ENCODE peak calls at places on chromosome 15, in seven cellular contexts. K is PC-9; P is effector memory CD4-positive, alpha-beta T cell; C is astrocyte; F is heart right ventricle; Z is colonic mucosa; W is psoas muscle. Y is an unnamed sample.

GRCh38 chr15:90425726-90426346 is 37.8 kb downstream of the IQGAP1 start:
- DNase-seq in K (no peak), P (no peak), C (peak; percentile 23), F (no peak), Z (no peak), W (no peak), Y (no peak)

GRCh38 chr15:92808611-92809063 is 91.5 kb upstream of the CHD2 start:
- DNase-seq in K (peak; percentile 76), P (no peak), C (peak; percentile 72), F (peak; percentile 62), Z (peak; percentile 66), W (peak; percentile 80), Y (no peak)

GRCh38 chr15:31437686-31438085 is 111.1 kb downstream of the KLF13 start:
- DNase-seq in K (no peak), P (peak; percentile 17), C (no peak), F (no peak), Z (no peak), W (no peak), Y (no peak)

GRCh38 chr15:51240066-51240465 is 98.3 kb downstream of the CYP19A1 start:
- DNase-seq in K (no peak), P (no peak), C (no peak), F (no peak), Z (no peak), W (no peak), Y (no peak)

GRCh38 chr15:42413914-42414313 is 54.6 kb downstream of the CAPN3 start:
- DNase-seq in K (no peak), P (no peak), C (peak; percentile 22), F (no peak), Z (no peak), W (no peak), Y (no peak)

GRCh38 chr15:52136471-52136993 is 24.0 kb upstream of the BCL2L10 start:
- DNase-seq in K (no peak), P (no peak), C (no peak), F (no peak), Z (no peak), W (no peak), Y (no peak)

GRCh38 chr15:90161946-90162345 is 39.2 kb upstream of the SEMA4B start:
- DNase-seq in K (no peak), P (no peak), C (no peak), F (no peak), Z (no peak), W (no peak), Y (no peak)

GRCh38 chr15:39918688-39919385 is 1.2 kb downstream of the GPR176 start:
- DNase-seq in K (peak; percentile 51), P (no peak), C (peak; percentile 92), F (no peak), Z (no peak), W (no peak), Y (no peak)

GRCh38 chr15:33084661-33085060 is 109.9 kb downstream of the FMN1 start:
- DNase-seq in K (no peak), P (no peak), C (no peak), F (no peak), Z (no peak), W (no peak), Y (no peak)

GRCh38 chr15:45179221-45179985 is 8.4 kb downstream of the SHF start:
- DNase-seq in K (no peak), P (peak; percentile 25), C (no peak), F (no peak), Z (peak; percentile 74), W (no peak), Y (peak; percentile 42)

GRCh38 chr15:33737687-33738606 is 230.3 kb upstream of the CHRM5 start:
- DNase-seq in K (no peak), P (no peak), C (no peak), F (no peak), Z (peak; percentile 52), W (no peak), Y (peak; percentile 52)

GRCh38 chr15:21260966-21261395 is 179.3 kb downstream of the POTEB3 start:
- DNase-seq in K (peak; percentile 35), P (no peak), C (no peak), F (peak; percentile 14), Z (no peak), W (peak; percentile 48), Y (no peak)

GRCh38 chr15:21267231-21267630 is 173.1 kb downstream of the POTEB3 start:
- DNase-seq in K (peak; percentile 25), P (no peak), C (no peak), F (no peak), Z (no peak), W (no peak), Y (no peak)

GRCh38 chr15:21261396-21261964 is 178.8 kb downstream of the POTEB3 start:
- DNase-seq in K (peak; percentile 28), P (no peak), C (no peak), F (peak; percentile 11), Z (no peak), W (peak; percentile 53), Y (no peak)

GRCh38 chr15:21262851-21263400 is 177.4 kb downstream of the POTEB3 start:
- DNase-seq in K (peak; percentile 81), P (no peak), C (no peak), F (no peak), Z (no peak), W (no peak), Y (no peak)

DNA sequence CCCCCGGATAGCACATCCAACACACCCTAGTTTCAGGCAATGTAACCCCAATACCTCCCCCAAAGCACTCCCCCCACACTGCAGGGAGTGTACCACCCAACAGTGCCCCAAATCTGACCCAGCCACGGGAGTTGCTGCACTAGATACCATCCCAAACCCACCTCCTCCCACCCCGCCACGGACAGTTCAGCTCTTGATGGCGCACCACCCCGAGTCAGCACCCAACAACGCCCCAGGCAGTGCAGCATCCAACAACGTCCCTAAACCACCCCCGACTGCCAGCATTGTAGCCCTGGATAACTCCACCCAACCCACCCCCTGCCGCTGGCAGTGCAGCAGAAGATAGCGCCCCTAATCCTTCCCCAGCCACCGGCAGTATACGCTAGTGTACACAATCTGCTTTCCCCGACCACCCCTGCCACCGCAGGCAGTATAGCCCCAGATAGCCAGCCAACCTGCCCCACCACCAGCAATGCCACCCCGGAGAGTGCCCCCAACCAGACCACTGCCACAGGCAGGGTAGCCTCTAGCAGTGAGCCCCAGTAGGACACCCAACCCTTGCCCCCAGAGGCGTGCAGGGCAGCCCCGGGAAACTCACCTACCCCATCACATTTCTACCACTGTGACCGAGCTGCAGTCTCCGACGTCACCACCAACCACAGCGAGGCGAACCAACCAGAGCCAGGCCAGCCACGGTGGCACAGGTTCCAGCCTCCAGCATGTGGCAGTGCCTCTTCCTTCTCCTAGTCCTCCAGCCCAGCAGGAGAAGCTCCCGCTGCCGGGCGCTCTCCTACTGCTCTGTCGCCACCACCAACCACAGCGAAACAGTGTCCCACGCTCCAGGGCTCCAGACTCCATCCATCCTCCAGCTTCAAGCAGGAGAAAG is 178.1 kb downstream of the POTEB3 start:
- DNase-seq in K (peak; percentile 34), P (no peak), C (no peak), F (peak; percentile 18), Z (no peak), W (peak; percentile 62), Y (peak; percentile 13)
- H3K9me3 ChIP-seq in K (no peaks in the 10 kb centered on the region), P (no peaks in the 10 kb centered on the region), C (peaks cover 21% of the 10 kb centered on the region), F (no peaks in the 10 kb centered on the region), Z (no peaks in the 10 kb centered on the region), W (no peaks in the 10 kb centered on the region), Y (no peaks in the 10 kb centered on the region)

DNA sequence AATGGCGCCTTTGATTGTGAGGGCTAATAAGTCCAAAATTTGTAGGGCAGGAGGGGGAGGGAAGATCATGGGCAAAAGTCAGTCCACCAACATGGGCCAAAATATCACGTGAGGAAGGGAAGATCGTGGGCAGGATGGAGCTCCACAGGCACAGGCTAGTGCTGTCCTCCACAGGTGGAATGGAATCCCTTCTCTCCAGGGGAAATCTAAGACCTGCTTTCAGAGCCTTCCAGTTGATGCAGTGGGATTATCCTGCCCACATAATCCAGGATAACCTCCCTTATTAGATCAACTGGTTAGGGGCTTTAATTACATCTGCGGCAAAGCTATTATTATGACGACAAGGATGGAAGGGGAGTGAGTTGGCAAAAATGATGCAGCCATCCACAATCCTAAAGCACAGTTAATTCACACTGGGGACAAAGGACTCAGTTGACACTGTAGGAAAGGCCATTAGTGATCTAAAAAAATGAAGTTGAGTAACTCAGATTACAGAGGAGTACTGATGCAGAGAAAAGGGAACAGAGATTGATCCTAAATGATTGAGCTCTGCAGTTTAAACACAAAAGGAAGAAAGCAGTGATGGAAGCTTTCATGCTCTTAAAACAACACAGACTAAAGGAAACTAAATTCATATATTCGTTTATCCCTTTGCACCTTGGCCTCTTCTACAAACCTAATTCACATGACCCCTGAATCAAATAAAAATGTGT is 159.8 kb downstream of the AKAP13 start:
- DNase-seq in K (no peak), P (no peak), C (no peak), F (no peak), Z (no peak), W (no peak), Y (no peak)
- H3K4me1 ChIP-seq in K (peaks cover 51% of the 10 kb centered on the region), P (no peaks in the 10 kb centered on the region), C (no peaks in the 10 kb centered on the region), F (peaks cover 38% of the 10 kb centered on the region), Z (peaks cover 17% of the 10 kb centered on the region), W (no peaks in the 10 kb centered on the region), Y (peaks cover 36% of the 10 kb centered on the region)

DNA sequence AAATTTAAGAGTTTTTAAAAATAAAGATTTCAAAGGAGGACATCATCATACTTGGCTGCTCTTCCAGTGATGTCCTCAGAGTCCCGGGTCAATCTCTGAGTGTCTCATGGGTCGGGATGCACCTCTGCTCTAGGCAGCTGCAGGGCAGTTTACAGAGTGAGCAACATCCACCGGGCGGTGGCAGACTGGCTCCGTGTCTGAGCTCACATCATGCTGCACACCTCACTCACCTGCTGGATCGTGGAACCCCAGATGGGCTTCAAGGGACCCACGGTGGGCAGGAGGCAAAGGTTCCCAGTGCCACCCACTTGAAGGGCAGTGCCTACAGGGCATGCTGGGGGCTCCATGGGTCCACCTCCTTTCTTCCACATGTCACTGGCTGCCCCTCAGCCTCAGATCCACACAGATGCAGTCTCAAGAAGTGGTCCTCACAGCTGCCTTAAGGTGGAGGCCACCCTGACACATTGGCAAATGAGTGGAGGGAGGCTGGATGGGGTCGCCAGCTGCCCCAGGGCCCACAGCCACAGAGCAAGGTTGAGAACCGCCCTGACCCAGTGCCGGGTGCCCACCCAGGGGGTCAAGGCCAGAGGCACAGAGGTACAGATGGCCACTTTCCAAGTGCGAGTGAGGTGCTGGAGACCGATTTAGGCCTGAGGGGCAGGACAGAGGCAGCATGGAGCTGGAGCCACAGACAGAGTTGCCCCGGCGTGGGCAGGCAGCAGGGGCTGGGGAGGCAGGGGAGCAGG is 25.2 kb downstream of the CYFIP1 start:
- DNase-seq in K (no peak), P (no peak), C (no peak), F (no peak), Z (no peak), W (peak; percentile 42), Y (no peak)
- H3K9me3 ChIP-seq in K (no peaks in the 10 kb centered on the region), P (no peaks in the 10 kb centered on the region), C (no peaks in the 10 kb centered on the region), F (no peaks in the 10 kb centered on the region), Z (no peaks in the 10 kb centered on the region), W (no peaks in the 10 kb centered on the region), Y (no peaks in the 10 kb centered on the region)

DNA sequence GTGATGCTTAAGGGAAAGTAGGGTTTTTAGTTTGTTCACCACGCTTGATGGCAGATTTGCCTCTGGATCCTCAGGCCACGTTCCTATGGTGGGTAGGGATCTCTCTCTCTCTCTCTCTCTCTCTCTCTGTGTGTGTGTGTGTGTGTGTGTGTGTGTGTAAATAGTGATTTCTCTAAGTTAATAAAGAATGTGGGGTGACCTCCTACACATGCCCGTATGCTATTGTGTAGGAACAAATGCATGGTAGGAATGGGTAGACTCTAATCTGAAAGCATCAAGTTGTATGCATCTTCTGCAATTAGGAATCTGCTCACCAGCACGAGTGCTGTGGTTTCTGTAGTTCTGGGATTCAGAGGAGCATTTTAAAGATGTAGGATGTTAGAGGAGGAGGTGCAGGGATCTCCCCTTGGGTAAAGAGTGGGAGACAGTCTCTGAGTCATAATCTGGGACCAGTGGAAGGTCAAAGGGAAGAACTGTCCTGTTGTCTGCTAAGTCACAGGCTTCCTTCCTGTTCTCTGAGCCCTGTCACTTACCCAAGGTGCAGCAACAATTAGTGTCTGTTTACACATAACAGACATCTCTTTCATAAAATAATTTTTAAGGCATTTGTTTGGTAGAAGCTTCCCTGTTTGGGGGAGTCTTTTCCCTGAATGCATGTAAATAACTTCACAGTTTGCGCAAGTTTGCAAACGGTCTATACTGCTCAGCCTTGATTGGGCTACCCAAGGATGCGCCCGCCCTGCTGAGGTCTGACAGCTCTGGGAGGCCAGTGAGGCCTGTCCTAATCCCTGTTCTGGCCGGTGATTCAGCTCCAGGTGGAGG is 139.8 kb downstream of the IGF1R start:
- DNase-seq in K (no peak), P (no peak), C (no peak), F (no peak), Z (no peak), W (no peak), Y (no peak)
- H3K4me1 ChIP-seq in K (peaks cover 22% of the 10 kb centered on the region), P (no peaks in the 10 kb centered on the region), C (peaks cover 22% of the 10 kb centered on the region), F (peaks cover 51% of the 10 kb centered on the region), Z (peaks cover 11% of the 10 kb centered on the region), W (peaks cover 30% of the 10 kb centered on the region), Y (peaks cover 70% of the 10 kb centered on the region)